ENCODE peak calls at places on chromosomes 2 and 18, in seven cellular contexts. Q, E, S, W, F, G and T are unnamed samples. For H3K4me1 and H3K27me3, the result is how much of the 10 kb centered on the place peaks cover.

GRCh38 chr2:188721231-188721630 is 252.9 kb upstream of the COL3A1 start:
- DNase-seq in Q (no peak), E (no peak), S (peak), W (no peak), F (no peak), G (no peak), T (no peak)

GRCh38 chr2:229376866-229377265 is 105.8 kb upstream of the PID1 start:
- DNase-seq in Q (no peak), E (no peak), S (no peak), W (no peak), F (no peak), G (no peak), T (no peak)

GRCh38 chr2:113255140-113256070 is 23.3 kb downstream of the PAX8 start:
- DNase-seq in Q (no peak), E (no peak), S (no peak), W (no peak), F (no peak), G (no peak), T (no peak)

GRCh38 chr2:69275490-69275889 is 111.5 kb downstream of the GFPT1 start:
- DNase-seq in Q (no peak), E (no peak), S (no peak), W (no peak), F (no peak), G (no peak), T (no peak)

GRCh38 chr2:12424820-12425219 is 291.9 kb upstream of the TRIB2 start:
- DNase-seq in Q (no peak), E (peak), S (no peak), W (no peak), F (no peak), G (no peak), T (no peak)

GRCh38 chr2:110865188-110865587 is 132.8 kb downstream of the ACOXL start:
- DNase-seq in Q (no peak), E (no peak), S (no peak), W (no peak), F (no peak), G (no peak), T (no peak)

GRCh38 chr2:159227467-159227866 is 59.0 kb downstream of the WDSUB1 start:
- DNase-seq in Q (no peak), E (no peak), S (no peak), W (no peak), F (no peak), G (no peak), T (no peak)

GRCh38 chr2:216283038-216283900 is 89.0 kb downstream of the MARCHF4 start:
- DNase-seq in Q (no peak), E (no peak), S (no peak), W (no peak), F (no peak), G (peak), T (peak)

GRCh38 chr2:43084699-43085091 is 141.7 kb downstream of the ZFP36L2 start:
- DNase-seq in Q (no peak), E (peak), S (no peak), W (no peak), F (peak), G (no peak), T (no peak)

GRCh38 chr2:98606431-98606830 is 1.9 kb downstream of the COA5 start:
- DNase-seq in Q (no peak), E (no peak), S (no peak), W (no peak), F (no peak), G (no peak), T (no peak)

GRCh38 chr18:59359576-59359952 is 499 bp upstream of the LMAN1 start:
- DNase-seq in Q (no peak), E (no peak), S (no peak), W (no peak), F (no peak), G (no peak), T (no peak)

GRCh38 chr2:209642146-209642815 is 129.4 kb upstream of the UNC80 start:
- DNase-seq in Q (no peak), E (no peak), S (no peak), W (no peak), F (no peak), G (no peak), T (no peak)

GRCh38 chr2:225100269-225100668 is 58.0 kb upstream of the DOCK10 start:
- DNase-seq in Q (no peak), E (no peak), S (no peak), W (no peak), F (no peak), G (no peak), T (no peak)

GRCh38 chr18:75208836-75209128 is 157 bp downstream of the PTGR3 start:
- DNase-seq in Q (no peak), E (peak), S (no peak), W (no peak), F (no peak), G (no peak), T (peak)

GRCh38 chr18:75209952-75210261 is 690 bp upstream of the TSHZ1 start:
- DNase-seq in Q (no peak), E (no peak), S (no peak), W (no peak), F (no peak), G (no peak), T (no peak)

GRCh38 chr18:75208055-75208835 is 694 bp downstream of the PTGR3 start:
- DNase-seq in Q (no peak), E (peak), S (peak), W (no peak), F (peak), G (no peak), T (peak)

GRCh38 chr18:75210274-75211001 is at the start of gene TSHZ1:
- DNase-seq in Q (peak), E (peak), S (peak), W (no peak), F (no peak), G (peak), T (no peak)

GRCh38 chr18:75209129-75209951 is at the start of gene PTGR3:
- DNase-seq in Q (peak), E (peak), S (peak), W (peak), F (peak), G (peak), T (peak)
- H3K4me1 ChIP-seq in Q (half or more), E (half or more), S (under half), W (half or more), F (under half), G (half or more), T (under half)

DNA sequence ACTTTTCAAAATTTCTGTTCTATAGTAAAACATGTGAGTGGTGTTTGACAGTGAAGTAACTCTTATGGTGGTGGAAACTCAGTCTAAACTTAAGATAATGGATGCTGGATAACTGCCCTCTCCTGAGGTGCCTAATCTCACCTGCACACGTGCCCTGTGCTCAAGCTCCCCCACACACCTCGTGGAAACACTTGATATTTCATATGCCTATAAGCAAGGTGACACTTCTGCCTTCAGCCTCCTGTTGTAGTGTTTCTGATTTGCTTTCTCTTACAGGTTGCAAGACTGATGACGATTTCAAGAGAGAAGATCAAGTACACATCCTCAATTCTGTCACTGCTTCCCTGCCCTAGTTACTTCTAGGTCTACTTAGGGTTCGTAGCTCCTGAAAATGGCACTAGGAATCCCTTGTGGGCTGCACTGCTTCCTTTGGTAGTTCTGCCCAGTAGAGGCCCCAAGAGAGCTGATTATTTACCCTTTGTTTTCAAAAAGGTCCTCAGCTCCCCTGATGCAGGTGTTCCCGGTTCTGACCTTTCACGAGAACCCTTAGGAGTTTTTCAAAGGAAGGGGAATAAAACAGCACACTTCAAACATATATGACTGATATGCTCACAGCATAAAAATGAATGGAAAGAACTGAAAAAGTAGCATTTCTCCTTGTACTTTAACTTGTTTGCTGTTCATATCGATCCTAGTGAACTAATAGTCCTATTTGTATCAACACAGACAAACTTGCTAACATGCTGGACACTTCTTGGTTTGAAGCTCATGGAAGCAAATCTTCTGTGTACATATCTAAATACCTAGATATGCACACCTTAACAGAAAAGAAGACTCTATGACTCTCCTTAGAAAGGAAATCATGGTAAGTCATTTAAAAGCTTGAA is 6.7 kb downstream of the CAVIN2 start:
- DNase-seq in Q (no peak), E (no peak), S (no peak), W (no peak), F (no peak), G (no peak), T (no peak)
- TF ChIP-seq CTCF in Q (no peak), E (no peak), S (no peak), W (no peak), F (no peak), G (peak), T (no peak)

DNA sequence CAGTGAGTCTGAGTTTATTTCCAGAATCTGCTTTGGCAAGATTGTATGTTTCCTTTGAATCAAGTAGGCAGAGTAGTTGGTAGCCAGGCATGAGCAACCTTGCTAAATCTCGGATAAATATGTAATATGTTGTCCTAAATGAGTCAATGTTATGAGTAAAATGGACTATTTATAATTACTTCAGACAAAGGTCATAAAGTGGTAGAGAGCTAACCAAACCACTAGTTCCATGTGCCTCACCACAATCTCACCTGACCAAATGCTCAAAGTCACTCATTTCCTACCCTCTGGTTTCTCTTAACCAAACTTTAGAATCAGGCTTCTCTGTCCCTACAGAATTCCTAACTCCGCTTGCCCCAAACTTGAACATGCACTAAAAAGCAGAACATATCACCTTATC is 261.2 kb upstream of the FSIP2 start:
- DNase-seq in Q (no peak), E (no peak), S (no peak), W (no peak), F (no peak), G (no peak), T (no peak)
- H3K27me3 ChIP-seq in Q (under half), E (under half), S (under half), W (under half), F (under half), G (under half), T (under half)

DNA sequence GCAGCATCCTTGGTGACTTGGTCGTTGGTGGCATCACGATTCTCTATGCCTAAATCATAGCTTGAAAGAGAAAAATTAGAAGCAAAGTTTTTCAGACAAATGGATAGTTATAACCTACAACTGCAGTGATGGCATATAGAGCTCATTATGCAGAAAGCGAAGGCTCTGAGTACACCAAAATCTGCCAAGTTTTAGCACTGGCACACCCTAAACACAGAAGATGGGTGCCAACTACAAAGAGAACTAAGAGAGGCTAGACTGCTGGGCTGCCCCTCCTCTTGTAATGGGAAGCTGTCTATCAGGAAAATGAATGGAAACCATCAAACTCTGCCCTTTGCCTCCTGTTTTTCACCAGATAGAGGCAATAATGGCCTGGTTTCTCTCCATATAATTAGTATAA is 6.3 kb downstream of the IDH1 start:
- DNase-seq in Q (no peak), E (no peak), S (no peak), W (no peak), F (no peak), G (no peak), T (no peak)
- H3K4me1 ChIP-seq in Q (under half), E (under half), S (under half), W (under half), F (under half), G (under half), T (half or more)